ENCODE peak calls at places on chromosomes 6 and 20, in five cellular contexts. One of them, this sample, is unnamed.

GRCh38 chr20:63268256-63268655 is 4.4 kb upstream of the ARFGAP1 start:
- DNase-seq in breast epithelium: no peak
- DNase-seq in right cardiac atrium: no peak
- DNase-seq in endothelial cell of umbilical vein: no peak
- DNase-seq in prostate gland: no peak
- DNase-seq in this sample: no peak

GRCh38 chr6:54801669-54802068 is 44.9 kb upstream of the FAM83B start:
- DNase-seq in prostate gland: no peak
- DNase-seq in endothelial cell of umbilical vein: peak; percentile 30
- DNase-seq in right cardiac atrium: no peak
- DNase-seq in breast epithelium: no peak
- DNase-seq in this sample: no peak

GRCh38 chr6:150685860-150686259 is 86.2 kb downstream of the PLEKHG1 start:
- DNase-seq in endothelial cell of umbilical vein: peak; percentile 23
- DNase-seq in right cardiac atrium: no peak
- DNase-seq in breast epithelium: no peak
- DNase-seq in prostate gland: no peak
- DNase-seq in this sample: no peak

GRCh38 chr6:158073776-158074175 is 92.1 kb downstream of the SYNJ2 start:
- DNase-seq in breast epithelium: no peak
- DNase-seq in right cardiac atrium: no peak
- DNase-seq in prostate gland: no peak
- DNase-seq in endothelial cell of umbilical vein: no peak
- DNase-seq in this sample: no peak

GRCh38 chr6:36241728-36242127 is 28.1 kb upstream of the PNPLA1 start:
- DNase-seq in right cardiac atrium: no peak
- DNase-seq in endothelial cell of umbilical vein: no peak
- DNase-seq in breast epithelium: no peak
- DNase-seq in prostate gland: no peak
- DNase-seq in this sample: no peak

GRCh38 chr6:42124223-42124836 is 18.1 kb downstream of the C6orf132 start:
- DNase-seq in right cardiac atrium: no peak
- DNase-seq in endothelial cell of umbilical vein: no peak
- DNase-seq in prostate gland: no peak
- DNase-seq in breast epithelium: no peak
- DNase-seq in this sample: no peak

GRCh38 chr20:58439974-58440767 is 51.1 kb downstream of the VAPB start:
- DNase-seq in breast epithelium: no peak
- DNase-seq in right cardiac atrium: no peak
- DNase-seq in endothelial cell of umbilical vein: peak; percentile 52
- DNase-seq in prostate gland: no peak
- DNase-seq in this sample: no peak

GRCh38 chr6:158879180-158879579 is 60.0 kb upstream of the EZR start:
- DNase-seq in breast epithelium: no peak
- DNase-seq in right cardiac atrium: no peak
- DNase-seq in endothelial cell of umbilical vein: no peak
- DNase-seq in prostate gland: no peak
- DNase-seq in this sample: no peak

GRCh38 chr6:150652848-150653613 is 53.3 kb downstream of the PLEKHG1 start:
- DNase-seq in endothelial cell of umbilical vein: no peak
- DNase-seq in prostate gland: no peak
- DNase-seq in breast epithelium: no peak
- DNase-seq in right cardiac atrium: no peak
- DNase-seq in this sample: no peak

GRCh38 chr6:155417454-155417853 is 38.2 kb downstream of the NOX3 start:
- DNase-seq in right cardiac atrium: no peak
- DNase-seq in breast epithelium: no peak
- DNase-seq in endothelial cell of umbilical vein: no peak
- DNase-seq in prostate gland: no peak
- DNase-seq in this sample: no peak

GRCh38 chr6:24951831-24952299 is 16.1 kb upstream of the RIPOR2 start:
- DNase-seq in endothelial cell of umbilical vein: no peak
- DNase-seq in right cardiac atrium: no peak
- DNase-seq in prostate gland: no peak
- DNase-seq in breast epithelium: no peak
- DNase-seq in this sample: no peak

GRCh38 chr6:31831350-31832215 is 4.0 kb downstream of the HSPA1B start:
- DNase-seq in breast epithelium: no peak
- DNase-seq in prostate gland: no peak
- DNase-seq in right cardiac atrium: peak; percentile 23
- DNase-seq in endothelial cell of umbilical vein: no peak
- DNase-seq in this sample: no peak

GRCh38 chr6:46528956-46529750 is 37.9 kb upstream of the RCAN2 start:
- DNase-seq in endothelial cell of umbilical vein: no peak
- DNase-seq in prostate gland: no peak
- DNase-seq in breast epithelium: no peak
- DNase-seq in right cardiac atrium: no peak
- DNase-seq in this sample: no peak

GRCh38 chr6:9496837-9497236 is 918.0 kb downstream of the TFAP2A start:
- DNase-seq in endothelial cell of umbilical vein: no peak
- DNase-seq in right cardiac atrium: no peak
- DNase-seq in breast epithelium: no peak
- DNase-seq in prostate gland: no peak
- DNase-seq in this sample: no peak

GRCh38 chr20:24782801-24783630 is 166.1 kb upstream of the CST7 start:
- DNase-seq in breast epithelium: no peak
- DNase-seq in endothelial cell of umbilical vein: no peak
- DNase-seq in prostate gland: no peak
- DNase-seq in right cardiac atrium: no peak
- DNase-seq in this sample: no peak

GRCh38 chr6:113860165-113860955 is 3.2 kb downstream of the MARCKS start:
- DNase-seq in prostate gland: peak; percentile 24
- DNase-seq in endothelial cell of umbilical vein: peak; percentile 34
- DNase-seq in breast epithelium: no peak
- DNase-seq in right cardiac atrium: peak; percentile 68
- DNase-seq in this sample: no peak

GRCh38 chr20:45469336-45470261 is at the start of gene WFDC2:
- DNase-seq in breast epithelium: peak; percentile 60
- DNase-seq in prostate gland: peak; percentile 64
- DNase-seq in right cardiac atrium: peak; percentile 57
- DNase-seq in endothelial cell of umbilical vein: no peak
- DNase-seq in this sample: no peak

GRCh38 chr6:131755597-131755996 is 44.8 kb upstream of the CTAGE9 start:
- DNase-seq in right cardiac atrium: no peak
- DNase-seq in breast epithelium: no peak
- DNase-seq in endothelial cell of umbilical vein: no peak
- DNase-seq in prostate gland: no peak
- DNase-seq in this sample: no peak

GRCh38 chr6:113077794-113078193 is 730.7 kb downstream of the RFPL4B start:
- DNase-seq in breast epithelium: no peak
- DNase-seq in prostate gland: no peak
- DNase-seq in endothelial cell of umbilical vein: no peak
- DNase-seq in right cardiac atrium: no peak
- DNase-seq in this sample: no peak

GRCh38 chr6:16925461-16925860 is 164.2 kb upstream of the ATXN1 start:
- DNase-seq in breast epithelium: no peak
- DNase-seq in endothelial cell of umbilical vein: no peak
- DNase-seq in right cardiac atrium: no peak
- DNase-seq in prostate gland: no peak
- DNase-seq in this sample: no peak

GRCh38 chr6:21537660-21538059 is 55.9 kb upstream of the SOX4 start:
- DNase-seq in endothelial cell of umbilical vein: no peak
- DNase-seq in prostate gland: no peak
- DNase-seq in right cardiac atrium: no peak
- DNase-seq in breast epithelium: no peak
- DNase-seq in this sample: no peak

GRCh38 chr6:45548657-45549515 is 171.2 kb upstream of the SUPT3H start:
- DNase-seq in prostate gland: no peak
- DNase-seq in breast epithelium: no peak
- DNase-seq in right cardiac atrium: no peak
- DNase-seq in endothelial cell of umbilical vein: no peak
- DNase-seq in this sample: no peak

GRCh38 chr6:18463429-18463828 is 76.3 kb downstream of the RNF144B start:
- DNase-seq in right cardiac atrium: no peak
- DNase-seq in prostate gland: no peak
- DNase-seq in breast epithelium: no peak
- DNase-seq in endothelial cell of umbilical vein: no peak
- DNase-seq in this sample: no peak

GRCh38 chr20:1368448-1369199 is 24.2 kb downstream of the FKBP1A start:
- DNase-seq in endothelial cell of umbilical vein: no peak
- DNase-seq in right cardiac atrium: no peak
- DNase-seq in breast epithelium: no peak
- DNase-seq in prostate gland: no peak
- DNase-seq in this sample: no peak

GRCh38 chr6:105363100-105363754 is 39.7 kb downstream of the PREP start:
- DNase-seq in prostate gland: no peak
- DNase-seq in right cardiac atrium: no peak
- DNase-seq in endothelial cell of umbilical vein: peak; percentile 30
- DNase-seq in breast epithelium: no peak
- DNase-seq in this sample: no peak

GRCh38 chr6:134830945-134831344 is 119.0 kb downstream of the ALDH8A1 start:
- DNase-seq in endothelial cell of umbilical vein: no peak
- DNase-seq in breast epithelium: no peak
- DNase-seq in prostate gland: no peak
- DNase-seq in right cardiac atrium: no peak
- DNase-seq in this sample: no peak

GRCh38 chr20:35461620-35462019 is 6.2 kb downstream of the CEP250 start:
- DNase-seq in endothelial cell of umbilical vein: peak; percentile 96
- DNase-seq in prostate gland: no peak
- DNase-seq in right cardiac atrium: no peak
- DNase-seq in breast epithelium: no peak
- DNase-seq in this sample: no peak

GRCh38 chr6:112156694-112157093 is 69.3 kb downstream of the FAM229B start:
- DNase-seq in breast epithelium: no peak
- DNase-seq in endothelial cell of umbilical vein: peak; percentile 45
- DNase-seq in prostate gland: no peak
- DNase-seq in right cardiac atrium: no peak
- DNase-seq in this sample: no peak

GRCh38 chr6:118650500-118651281 is 700 bp downstream of the CEP85L start:
- DNase-seq in prostate gland: peak; percentile 15
- DNase-seq in endothelial cell of umbilical vein: no peak
- DNase-seq in breast epithelium: no peak
- DNase-seq in right cardiac atrium: peak; percentile 78
- DNase-seq in this sample: peak; percentile 74

GRCh38 chr20:40081653-40082052 is 607.4 kb downstream of the MAFB start:
- DNase-seq in endothelial cell of umbilical vein: no peak
- DNase-seq in prostate gland: no peak
- DNase-seq in breast epithelium: no peak
- DNase-seq in right cardiac atrium: no peak
- DNase-seq in this sample: no peak
- H3K9me3 ChIP-seq in endothelial cell of umbilical vein: no peaks in the 10 kb centered on the region
- H3K9me3 ChIP-seq in prostate gland: no peaks in the 10 kb centered on the region
- H3K9me3 ChIP-seq in breast epithelium: no peaks in the 10 kb centered on the region
- H3K9me3 ChIP-seq in right cardiac atrium: no peaks in the 10 kb centered on the region
- H3K9me3 ChIP-seq in this sample: no peaks in the 10 kb centered on the region

GRCh38 chr6:43911354-43911624 is 141.3 kb downstream of the VEGFA start:
- DNase-seq in prostate gland: no peak
- DNase-seq in breast epithelium: no peak
- DNase-seq in right cardiac atrium: no peak
- DNase-seq in endothelial cell of umbilical vein: no peak
- DNase-seq in this sample: no peak

GRCh38 chr6:43911625-43912577 is 141.9 kb downstream of the VEGFA start:
- DNase-seq in endothelial cell of umbilical vein: no peak
- DNase-seq in breast epithelium: no peak
- DNase-seq in prostate gland: no peak
- DNase-seq in right cardiac atrium: no peak
- DNase-seq in this sample: no peak

GRCh38 chr6:43914272-43915147 is 144.5 kb downstream of the VEGFA start:
- DNase-seq in right cardiac atrium: no peak
- DNase-seq in prostate gland: no peak
- DNase-seq in endothelial cell of umbilical vein: no peak
- DNase-seq in breast epithelium: no peak
- DNase-seq in this sample: no peak

GRCh38 chr6:43913388-43914271 is 143.6 kb downstream of the VEGFA start:
- DNase-seq in prostate gland: no peak
- DNase-seq in breast epithelium: no peak
- DNase-seq in endothelial cell of umbilical vein: no peak
- DNase-seq in right cardiac atrium: no peak
- DNase-seq in this sample: no peak

DNA sequence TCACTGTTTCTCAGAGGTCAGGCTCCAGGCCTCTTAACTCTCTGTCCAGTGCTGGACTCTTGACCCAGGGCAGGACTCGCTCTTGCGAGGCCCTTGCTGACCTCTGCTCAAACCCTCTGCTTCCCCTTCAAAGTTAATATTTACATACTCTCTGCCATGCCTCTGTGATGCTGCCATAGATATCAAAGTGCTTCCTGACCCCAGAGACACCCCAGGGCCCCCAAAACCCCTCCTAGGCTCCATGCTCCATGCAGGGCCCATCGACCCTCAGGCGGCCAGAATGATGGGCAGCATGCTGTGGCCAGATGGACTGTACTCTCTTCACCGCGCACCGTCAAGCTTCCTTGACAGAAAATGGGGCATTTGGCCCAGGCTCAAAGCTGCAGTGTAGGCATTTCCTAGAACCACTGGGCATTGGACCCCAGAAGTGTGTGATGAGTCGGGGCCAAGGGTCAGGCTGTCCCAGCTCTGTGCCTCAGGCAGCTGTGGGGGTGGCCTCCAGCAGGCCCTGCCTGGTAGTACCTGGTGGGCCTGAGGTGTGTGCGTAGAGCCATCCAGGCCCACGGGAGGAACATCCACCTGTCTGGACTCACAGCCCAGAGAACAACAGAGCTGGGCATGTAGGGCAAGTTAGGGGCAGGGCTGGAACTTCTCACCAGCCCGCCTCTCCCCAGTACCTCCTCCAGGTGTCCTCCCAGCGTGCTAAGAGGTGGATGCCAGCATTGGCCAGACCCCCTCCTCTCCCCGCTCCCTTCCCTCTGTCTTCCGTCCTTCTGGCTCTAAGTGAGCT is 142.8 kb downstream of the VEGFA start:
- DNase-seq in breast epithelium: no peak
- DNase-seq in prostate gland: no peak
- DNase-seq in endothelial cell of umbilical vein: no peak
- DNase-seq in right cardiac atrium: no peak
- DNase-seq in this sample: no peak
- H3K4me1 ChIP-seq in breast epithelium: no peaks in the 10 kb centered on the region
- H3K4me1 ChIP-seq in prostate gland: no peaks in the 10 kb centered on the region
- H3K4me1 ChIP-seq in endothelial cell of umbilical vein: no peaks in the 10 kb centered on the region
- H3K4me1 ChIP-seq in right cardiac atrium: no peaks in the 10 kb centered on the region
- H3K4me1 ChIP-seq in this sample: no peaks in the 10 kb centered on the region

GRCh38 chr6:99349620-99350141 is at the start of gene FAXC:
- DNase-seq in prostate gland: peak; percentile 66
- DNase-seq in breast epithelium: no peak
- DNase-seq in endothelial cell of umbilical vein: peak; percentile 25
- DNase-seq in right cardiac atrium: peak; percentile 46
- DNase-seq in this sample: no peak

GRCh38 chr6:99347804-99348203 is 1.7 kb downstream of the FAXC start:
- DNase-seq in prostate gland: no peak
- DNase-seq in breast epithelium: no peak
- DNase-seq in right cardiac atrium: no peak
- DNase-seq in endothelial cell of umbilical vein: no peak
- DNase-seq in this sample: no peak

GRCh38 chr6:99350573-99350972 is 1.1 kb upstream of the FAXC start:
- DNase-seq in breast epithelium: no peak
- DNase-seq in endothelial cell of umbilical vein: no peak
- DNase-seq in prostate gland: no peak
- DNase-seq in right cardiac atrium: no peak
- DNase-seq in this sample: no peak

GRCh38 chr6:99348220-99348822 is 1.2 kb downstream of the FAXC start:
- DNase-seq in breast epithelium: no peak
- DNase-seq in endothelial cell of umbilical vein: no peak
- DNase-seq in prostate gland: no peak
- DNase-seq in right cardiac atrium: no peak
- DNase-seq in this sample: no peak

GRCh38 chr6:99348823-99349619 is 453 bp downstream of the FAXC start:
- DNase-seq in prostate gland: peak; percentile 6
- DNase-seq in endothelial cell of umbilical vein: no peak
- DNase-seq in right cardiac atrium: no peak
- DNase-seq in breast epithelium: no peak
- DNase-seq in this sample: no peak
- H3K4me3 ChIP-seq in prostate gland: peak overlapping the region; percentile 79
- H3K4me3 ChIP-seq in endothelial cell of umbilical vein: peak overlapping the region; percentile 60
- H3K4me3 ChIP-seq in right cardiac atrium: peak overlapping the region; percentile 71
- H3K4me3 ChIP-seq in breast epithelium: peak overlapping the region; percentile 51
- H3K4me3 ChIP-seq in this sample: peak overlapping the region; percentile 77

GRCh38 chr6:128461517-128461916 is 58.9 kb downstream of the PTPRK start:
- DNase-seq in prostate gland: no peak
- DNase-seq in right cardiac atrium: no peak
- DNase-seq in breast epithelium: no peak
- DNase-seq in endothelial cell of umbilical vein: no peak
- DNase-seq in this sample: no peak
- H3K9me3 ChIP-seq in prostate gland: no peaks in the 10 kb centered on the region
- H3K9me3 ChIP-seq in right cardiac atrium: no peaks in the 10 kb centered on the region
- H3K9me3 ChIP-seq in breast epithelium: no peaks in the 10 kb centered on the region
- H3K9me3 ChIP-seq in endothelial cell of umbilical vein: no peaks in the 10 kb centered on the region
- H3K9me3 ChIP-seq in this sample: no peaks in the 10 kb centered on the region